ENCODE peak calls at places on chromosomes 16 and 17, in six cellular contexts. T is fibroblast of lung, I is dorsolateral prefrontal cortex, D is Panc1, L is HFF-Myc, S is fibroblast of the aortic adventitia. P is an unnamed sample.

GRCh38 chr17:72927146-72927545 is 165.3 kb downstream of the SLC39A11 start:
- DNase-seq in T (no peak), I (no peak), D (no peak), L (no peak), S (no peak), P (no peak)

GRCh38 chr17:49338883-49339282 is 23.2 kb downstream of the ZNF652 start:
- DNase-seq in T (no peak), I (no peak), D (no peak), L (no peak), S (no peak), P (no peak)

GRCh38 chr16:89133457-89134127 is 38.0 kb upstream of the CDH15 start:
- DNase-seq in T (no peak), I (no peak), D (no peak), L (no peak), S (no peak), P (no peak)

GRCh38 chr17:81487487-81488275 is 24.9 kb downstream of the ACTG1 start:
- DNase-seq in T (peak; percentile 62), I (peak; percentile 52), D (no peak), L (no peak), S (peak; percentile 52), P (peak; percentile 57)

GRCh38 chr16:27828671-27829070 is 234.8 kb downstream of the GSG1L start:
- DNase-seq in T (no peak), I (no peak), D (no peak), L (no peak), S (no peak), P (no peak)

GRCh38 chr17:81223758-81224122 is 975 bp upstream of the CEP131 start:
- DNase-seq in T (no peak), I (peak; percentile 30), D (no peak), L (no peak), S (no peak), P (no peak)

GRCh38 chr16:3383045-3383448 is 17.8 kb downstream of the ZSCAN32 start:
- DNase-seq in T (no peak), I (no peak), D (no peak), L (no peak), S (peak; percentile 1), P (no peak)

GRCh38 chr17:73211745-73212144 is 18.9 kb downstream of the COG1 start:
- DNase-seq in T (no peak), I (no peak), D (no peak), L (no peak), S (no peak), P (no peak)

GRCh38 chr17:57649731-57650484 is 95.2 kb downstream of the CCDC182 start:
- DNase-seq in T (peak; percentile 31), I (no peak), D (no peak), L (no peak), S (no peak), P (no peak)

GRCh38 chr16:17196526-17196925 is 274.2 kb downstream of the XYLT1 start:
- DNase-seq in T (no peak), I (no peak), D (no peak), L (no peak), S (no peak), P (no peak)

GRCh38 chr16:17199135-17199534 is 271.6 kb downstream of the XYLT1 start:
- DNase-seq in T (no peak), I (no peak), D (no peak), L (no peak), S (no peak), P (no peak)

GRCh38 chr16:17194190-17194780 is 276.5 kb downstream of the XYLT1 start:
- DNase-seq in T (peak; percentile 30), I (peak; percentile 54), D (no peak), L (no peak), S (peak; percentile 51), P (peak; percentile 51)
- TF ChIP-seq CTCF in T (peak; percentile 55), I (peak; percentile 75), D (peak; percentile 74), L (peak; percentile 83), S (peak; percentile 80), P (peak; percentile 71)

GRCh38 chr16:29898135-29898534 is 1.2 kb downstream of the SEZ6L2 start:
- DNase-seq in T (no peak), I (no peak), D (no peak), L (no peak), S (no peak), P (no peak)

GRCh38 chr16:29899516-29900101 is at the start of gene SEZ6L2:
- DNase-seq in T (peak; percentile 81), I (peak; percentile 90), D (peak; percentile 76), L (peak; percentile 47), S (peak; percentile 84), P (peak; percentile 83)

GRCh38 chr16:29897333-29897732 is 2.0 kb downstream of the SEZ6L2 start:
- DNase-seq in T (no peak), I (no peak), D (no peak), L (no peak), S (no peak), P (no peak)

GRCh38 chr16:29900102-29900887 is at the start of gene ASPHD1:
- DNase-seq in T (peak; percentile 67), I (peak; percentile 93), D (peak; percentile 57), L (peak; percentile 35), S (peak; percentile 77), P (peak; percentile 86)

DNA sequence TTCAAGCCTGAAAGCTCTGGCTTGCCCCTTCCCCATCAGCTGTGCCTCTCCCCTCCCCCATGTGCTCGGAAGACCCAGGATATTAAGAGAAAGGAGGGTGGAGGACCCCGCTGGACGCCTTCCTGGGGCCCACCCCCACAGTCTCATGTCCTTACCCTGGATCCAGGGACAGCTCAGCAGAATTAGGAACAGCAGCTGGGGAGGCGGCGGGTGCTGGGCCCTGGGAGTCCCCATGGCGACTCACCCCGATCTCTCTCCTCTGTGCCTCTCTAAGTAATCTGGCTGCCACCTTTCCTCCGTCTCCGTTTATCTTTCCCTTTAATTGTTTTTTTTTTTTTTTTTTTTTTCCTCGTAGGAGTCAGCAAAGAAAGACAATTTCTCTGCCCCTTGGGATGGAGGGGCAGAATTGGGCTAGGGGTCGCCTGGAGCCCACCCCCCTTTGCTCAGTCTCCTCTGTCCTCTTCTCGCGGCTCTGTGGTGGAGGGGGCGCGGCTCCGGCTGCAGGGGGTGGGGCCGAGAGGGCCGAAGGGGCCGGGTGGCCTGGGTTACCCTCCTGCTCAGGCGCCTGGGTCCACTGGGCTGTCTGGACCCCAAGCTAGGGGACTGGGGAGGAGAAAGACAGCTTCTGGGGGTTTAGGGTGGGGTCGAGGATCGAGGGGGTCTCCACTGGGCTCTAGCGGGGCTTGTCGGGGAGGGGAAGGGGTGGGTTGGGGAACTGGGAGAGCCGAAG is 399 bp downstream of the SEZ6L2 start:
- DNase-seq in T (no peak), I (no peak), D (no peak), L (no peak), S (no peak), P (no peak)
- H3K4me3 ChIP-seq in T (no peak overlapping the region), I (peak overlapping the region; percentile 80), D (peak overlapping the region; percentile 48), L (peak overlapping the region; percentile 62), S (peak overlapping the region; percentile 76), P (peak overlapping the region; percentile 61)

GRCh38 chr17:33712120-33712519 is 419.0 kb upstream of the ASIC2 start:
- DNase-seq in T (no peak), I (no peak), D (no peak), L (no peak), S (no peak), P (no peak)
- TF ChIP-seq CTCF in T (no peak), I (no peak), D (peak; percentile 49), L (no peak), S (no peak), P (no peak)

GRCh38 chr17:67993998-67994361 is 2.3 kb downstream of the C17orf58 start:
- DNase-seq in T (peak; percentile 31), I (no peak), D (no peak), L (no peak), S (peak; percentile 18), P (peak; percentile 4)
- H3K4me3 ChIP-seq in T (peak overlapping the region; percentile 68), I (peak overlapping the region; percentile 77), D (peak overlapping the region; percentile 60), L (peak overlapping the region; percentile 62), S (peak overlapping the region; percentile 71), P (peak overlapping the region; percentile 69)

GRCh38 chr17:39012725-39013124 is 45.5 kb upstream of the FBXO47 start:
- DNase-seq in T (no peak), I (no peak), D (no peak), L (no peak), S (no peak), P (no peak)

GRCh38 chr17:39014044-39014794 is 47.0 kb upstream of the FBXO47 start:
- DNase-seq in T (peak; percentile 45), I (no peak), D (no peak), L (no peak), S (peak; percentile 72), P (peak; percentile 75)

GRCh38 chr17:39009471-39010085 is 42.4 kb upstream of the FBXO47 start:
- DNase-seq in T (no peak), I (peak; percentile 61), D (no peak), L (no peak), S (no peak), P (no peak)

GRCh38 chr17:39014795-39015545 is 47.8 kb upstream of the FBXO47 start:
- DNase-seq in T (no peak), I (no peak), D (no peak), L (no peak), S (no peak), P (peak; percentile 11)

GRCh38 chr17:39011907-39012468 is 44.8 kb upstream of the FBXO47 start:
- DNase-seq in T (no peak), I (no peak), D (no peak), L (no peak), S (no peak), P (no peak)
- TF ChIP-seq CTCF in T (no peak), I (no peak), D (no peak), L (no peak), S (no peak), P (no peak)

GRCh38 chr16:12288537-12289174 is 312.1 kb downstream of the SNX29 start:
- DNase-seq in T (no peak), I (no peak), D (no peak), L (no peak), S (no peak), P (no peak)
- H3K4me3 ChIP-seq in T (no peak overlapping the region), I (no peak overlapping the region), D (no peak overlapping the region), L (no peak overlapping the region), S (no peak overlapping the region), P (no peak overlapping the region)

DNA sequence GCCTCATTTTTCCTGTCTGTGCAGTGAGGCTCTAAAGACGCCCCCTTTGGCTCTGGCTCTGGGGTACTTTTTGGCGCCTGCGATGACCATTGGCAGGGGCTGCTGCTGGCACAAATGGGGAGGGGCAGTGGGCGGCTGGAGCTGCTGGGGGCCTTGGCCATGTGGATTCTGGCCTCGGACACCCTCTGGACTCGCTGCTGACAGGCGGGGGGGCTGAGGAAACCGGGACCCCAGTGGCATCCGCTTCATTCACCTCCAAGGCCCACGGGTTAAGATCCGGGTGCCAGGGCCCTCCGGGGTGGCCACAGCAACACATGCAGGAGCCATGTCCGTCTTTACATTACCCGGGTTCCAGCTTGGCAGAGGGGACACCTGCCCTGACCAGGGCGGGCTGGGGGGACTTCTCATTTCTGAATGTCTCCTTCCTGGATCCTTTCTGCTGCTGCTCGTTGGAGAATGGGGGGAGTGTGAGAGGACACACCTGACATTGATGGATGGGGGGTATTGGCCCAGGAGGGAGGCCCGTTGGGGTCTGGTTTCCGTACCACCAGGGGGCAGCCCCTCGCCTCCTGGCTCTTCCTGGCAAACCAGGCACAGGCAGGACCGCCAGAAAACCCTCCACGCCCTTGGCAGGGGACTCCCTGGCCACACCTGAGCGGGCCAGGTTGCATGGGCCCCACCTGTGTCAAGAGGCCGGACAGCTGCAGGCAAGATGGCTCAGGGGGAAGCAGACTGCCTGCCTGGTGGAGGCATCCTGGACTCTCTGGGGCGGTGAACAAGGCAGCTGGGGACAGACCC is 21.8 kb downstream of the GSE1 start:
- DNase-seq in T (no peak), I (no peak), D (no peak), L (no peak), S (no peak), P (no peak)
- TF ChIP-seq CTCF in T (peak; percentile 20), I (no peak), D (peak; percentile 64), L (peak; percentile 33), S (no peak), P (no peak)

P was measured in fibroblast of mammary gland.